ENCODE peak calls at places on chromosome 18, in seven cellular contexts. One of them, this sample, is unnamed.
A peak's percentile ranks its signal among the peaks of the same experiment; 100 is the strongest.

GRCh38 chr18:7133181-7133580 is 15.6 kb upstream of the LAMA1 start:
- DNase-seq in fibroblast of the aortic adventitia: peak; percentile 9
- DNase-seq in choroid plexus epithelial cell: peak; percentile 68
- DNase-seq in H1: no peak
- DNase-seq in stimulated activated CD4-positive, alpha-beta T cell treated with anti-CD3 and anti-CD28 coated beads, Interleukin-1b, Interleukin-23, amount 100 ng/mL, for 1 hour: no peak
- DNase-seq in HFF-Myc: no peak
- DNase-seq in pancreas: no peak
- DNase-seq in this sample: no peak

GRCh38 chr18:12074734-12075133 is 18.9 kb upstream of the ANKRD62 start:
- DNase-seq in fibroblast of the aortic adventitia: peak; percentile 36
- DNase-seq in choroid plexus epithelial cell: peak; percentile 71
- DNase-seq in H1: no peak
- DNase-seq in stimulated activated CD4-positive, alpha-beta T cell treated with anti-CD3 and anti-CD28 coated beads, Interleukin-1b, Interleukin-23, amount 100 ng/mL, for 1 hour: no peak
- DNase-seq in HFF-Myc: no peak
- DNase-seq in pancreas: no peak
- DNase-seq in this sample: no peak

GRCh38 chr18:13500891-13501887 is 225.2 kb downstream of the FAM210A start:
- DNase-seq in fibroblast of the aortic adventitia: peak; percentile 63
- DNase-seq in choroid plexus epithelial cell: peak; percentile 62
- DNase-seq in H1: no peak
- DNase-seq in stimulated activated CD4-positive, alpha-beta T cell treated with anti-CD3 and anti-CD28 coated beads, Interleukin-1b, Interleukin-23, amount 100 ng/mL, for 1 hour: no peak
- DNase-seq in HFF-Myc: no peak
- DNase-seq in pancreas: peak; percentile 73
- DNase-seq in this sample: no peak

GRCh38 chr18:36015629-36016028 is 43.1 kb downstream of the RMP24 start:
- DNase-seq in fibroblast of the aortic adventitia: no peak
- DNase-seq in choroid plexus epithelial cell: no peak
- DNase-seq in H1: no peak
- DNase-seq in stimulated activated CD4-positive, alpha-beta T cell treated with anti-CD3 and anti-CD28 coated beads, Interleukin-1b, Interleukin-23, amount 100 ng/mL, for 1 hour: no peak
- DNase-seq in HFF-Myc: no peak
- DNase-seq in pancreas: no peak
- DNase-seq in this sample: no peak

GRCh38 chr18:31321719-31322118 is 3.8 kb downstream of the DSG1 start:
- DNase-seq in fibroblast of the aortic adventitia: no peak
- DNase-seq in choroid plexus epithelial cell: no peak
- DNase-seq in H1: no peak
- DNase-seq in stimulated activated CD4-positive, alpha-beta T cell treated with anti-CD3 and anti-CD28 coated beads, Interleukin-1b, Interleukin-23, amount 100 ng/mL, for 1 hour: no peak
- DNase-seq in HFF-Myc: no peak
- DNase-seq in pancreas: no peak
- DNase-seq in this sample: no peak

GRCh38 chr18:68428026-68428425 is 286.9 kb downstream of the TMX3 start:
- DNase-seq in fibroblast of the aortic adventitia: peak; percentile 73
- DNase-seq in choroid plexus epithelial cell: peak; percentile 75
- DNase-seq in H1: no peak
- DNase-seq in stimulated activated CD4-positive, alpha-beta T cell treated with anti-CD3 and anti-CD28 coated beads, Interleukin-1b, Interleukin-23, amount 100 ng/mL, for 1 hour: no peak
- DNase-seq in HFF-Myc: peak; percentile 82
- DNase-seq in pancreas: no peak
- DNase-seq in this sample: no peak

GRCh38 chr18:55555628-55556027 is 32.4 kb downstream of the TCF4 start:
- DNase-seq in fibroblast of the aortic adventitia: no peak
- DNase-seq in choroid plexus epithelial cell: no peak
- DNase-seq in H1: no peak
- DNase-seq in stimulated activated CD4-positive, alpha-beta T cell treated with anti-CD3 and anti-CD28 coated beads, Interleukin-1b, Interleukin-23, amount 100 ng/mL, for 1 hour: no peak
- DNase-seq in HFF-Myc: no peak
- DNase-seq in pancreas: no peak
- DNase-seq in this sample: no peak

GRCh38 chr18:5542393-5543035 is 1.3 kb downstream of the EPB41L3 start:
- DNase-seq in fibroblast of the aortic adventitia: peak; percentile 37
- DNase-seq in choroid plexus epithelial cell: peak; percentile 48
- DNase-seq in H1: no peak
- DNase-seq in stimulated activated CD4-positive, alpha-beta T cell treated with anti-CD3 and anti-CD28 coated beads, Interleukin-1b, Interleukin-23, amount 100 ng/mL, for 1 hour: no peak
- DNase-seq in HFF-Myc: peak; percentile 30
- DNase-seq in pancreas: no peak
- DNase-seq in this sample: no peak

GRCh38 chr18:2207294-2207693 is 364.0 kb downstream of the METTL4 start:
- DNase-seq in fibroblast of the aortic adventitia: no peak
- DNase-seq in choroid plexus epithelial cell: no peak
- DNase-seq in H1: no peak
- DNase-seq in stimulated activated CD4-positive, alpha-beta T cell treated with anti-CD3 and anti-CD28 coated beads, Interleukin-1b, Interleukin-23, amount 100 ng/mL, for 1 hour: no peak
- DNase-seq in HFF-Myc: no peak
- DNase-seq in pancreas: no peak
- DNase-seq in this sample: no peak

GRCh38 chr18:29034113-29034856 is 857.4 kb upstream of the CDH2 start:
- DNase-seq in fibroblast of the aortic adventitia: peak; percentile 4
- DNase-seq in choroid plexus epithelial cell: peak; percentile 13
- DNase-seq in H1: no peak
- DNase-seq in stimulated activated CD4-positive, alpha-beta T cell treated with anti-CD3 and anti-CD28 coated beads, Interleukin-1b, Interleukin-23, amount 100 ng/mL, for 1 hour: no peak
- DNase-seq in HFF-Myc: no peak
- DNase-seq in pancreas: no peak
- DNase-seq in this sample: no peak